ENCODE peak calls at places on chromosomes 11 and 22, in four cellular contexts. One of them, this sample, is unnamed.

GRCh38 chr11:37616291-37616690 is 1018.3 kb upstream of the RAG2 start:
- DNase-seq in AG10803: no peak
- DNase-seq in epithelial cell of proximal tubule: no peak
- DNase-seq in HEK293T: no peak
- DNase-seq in this sample: no peak

GRCh38 chr11:1469911-1470680 is 16.5 kb downstream of the MOB2 start:
- DNase-seq in HEK293T: no peak
- DNase-seq in epithelial cell of proximal tubule: no peak
- DNase-seq in AG10803: no peak
- DNase-seq in this sample: no peak

GRCh38 chr11:65766535-65766934 is 14.2 kb downstream of the AP5B1 start:
- DNase-seq in HEK293T: no peak
- DNase-seq in AG10803: peak
- DNase-seq in epithelial cell of proximal tubule: no peak
- DNase-seq in this sample: no peak

GRCh38 chr22:34111210-34111824 is 191.0 kb upstream of the LARGE1 start:
- DNase-seq in epithelial cell of proximal tubule: no peak
- DNase-seq in HEK293T: peak
- DNase-seq in AG10803: peak
- DNase-seq in this sample: peak

GRCh38 chr11:111540114-111540920 is at the start of gene LAYN:
- DNase-seq in HEK293T: peak
- DNase-seq in AG10803: peak
- DNase-seq in epithelial cell of proximal tubule: no peak
- DNase-seq in this sample: no peak

GRCh38 chr11:104705475-104706195 is 192.6 kb downstream of the CASP12 start:
- DNase-seq in HEK293T: no peak
- DNase-seq in epithelial cell of proximal tubule: no peak
- DNase-seq in AG10803: peak
- DNase-seq in this sample: peak

GRCh38 chr11:7564803-7565202 is 51.0 kb downstream of the PPFIBP2 start:
- DNase-seq in HEK293T: no peak
- DNase-seq in epithelial cell of proximal tubule: no peak
- DNase-seq in AG10803: no peak
- DNase-seq in this sample: no peak

GRCh38 chr22:35914665-35915476 is 113.8 kb downstream of the RBFOX2 start:
- DNase-seq in AG10803: peak
- DNase-seq in HEK293T: peak
- DNase-seq in epithelial cell of proximal tubule: peak
- DNase-seq in this sample: peak

GRCh38 chr11:10379871-10380568 is 75.0 kb upstream of the AMPD3 start:
- DNase-seq in HEK293T: no peak
- DNase-seq in AG10803: peak
- DNase-seq in epithelial cell of proximal tubule: no peak
- DNase-seq in this sample: no peak

GRCh38 chr11:83087035-83087434 is 15.3 kb upstream of the RAB30 start:
- DNase-seq in HEK293T: no peak
- DNase-seq in epithelial cell of proximal tubule: no peak
- DNase-seq in AG10803: no peak
- DNase-seq in this sample: no peak

GRCh38 chr22:27796118-27796517 is 5.4 kb downstream of the MN1 start:
- DNase-seq in epithelial cell of proximal tubule: no peak
- DNase-seq in AG10803: no peak
- DNase-seq in HEK293T: no peak
- DNase-seq in this sample: no peak

GRCh38 chr11:60970890-60971289 is 590 bp upstream of the CD6 start:
- DNase-seq in epithelial cell of proximal tubule: no peak
- DNase-seq in HEK293T: no peak
- DNase-seq in AG10803: no peak
- DNase-seq in this sample: no peak

GRCh38 chr11:94297967-94298576 is 6.3 kb upstream of the IZUMO1R start:
- DNase-seq in epithelial cell of proximal tubule: no peak
- DNase-seq in AG10803: no peak
- DNase-seq in HEK293T: no peak
- DNase-seq in this sample: no peak

GRCh38 chr11:26764315-26764714 is 42.5 kb upstream of the SLC5A12 start:
- DNase-seq in AG10803: no peak
- DNase-seq in HEK293T: no peak
- DNase-seq in epithelial cell of proximal tubule: no peak
- DNase-seq in this sample: no peak

GRCh38 chr11:100892886-100893285 is 205.8 kb downstream of the ARHGAP42 start:
- DNase-seq in HEK293T: no peak
- DNase-seq in epithelial cell of proximal tubule: no peak
- DNase-seq in AG10803: no peak
- DNase-seq in this sample: no peak

This sample was measured in right atrium auricular region.